ENCODE peak calls at places on chromosomes 1 and 21, in five cellular contexts. I, O, U, Y and C are unnamed samples.

GRCh38 chr21:34796518-34797201 is 127.9 kb downstream of the CLIC6 start:
- DNase-seq in Y (no peak), O (no peak), I (no peak), U (no peak), C (no peak)

GRCh38 chr21:31253684-31254083 is 90.4 kb downstream of the TIAM1 start:
- DNase-seq in Y (no peak), O (no peak), I (no peak), U (no peak), C (peak)

GRCh38 chr1:172745014-172745413 is 86.1 kb downstream of the FASLG start:
- DNase-seq in Y (peak), I (no peak), O (peak), U (no peak), C (no peak)

GRCh38 chr21:39004776-39005605 is 178.3 kb downstream of the PSMG1 start:
- DNase-seq in U (no peak), O (no peak), I (peak), Y (no peak), C (no peak)

GRCh38 chr1:210783925-210784324 is 350.0 kb downstream of the KCNH1 start:
- DNase-seq in Y (no peak), U (no peak), O (no peak), I (no peak), C (no peak)

GRCh38 chr1:207831517-207832327 is 79.2 kb downstream of the CD34 start:
- DNase-seq in O (no peak), U (no peak), Y (peak), I (no peak), C (no peak)

GRCh38 chr1:162301696-162302095 is 75.0 kb downstream of the SPATA46 start:
- DNase-seq in O (no peak), I (no peak), Y (no peak), U (no peak), C (no peak)

GRCh38 chr1:246428542-246429308 is 78.4 kb downstream of the SMYD3 start:
- DNase-seq in Y (no peak), O (no peak), I (no peak), U (no peak), C (no peak)

GRCh38 chr1:9730096-9730901 is 78.8 kb downstream of the PIK3CD start:
- DNase-seq in I (peak), U (no peak), Y (no peak), O (peak), C (no peak)

GRCh38 chr1:221166559-221167318 is 287.5 kb downstream of the HLX start:
- DNase-seq in I (no peak), U (no peak), O (peak), Y (no peak), C (no peak)

GRCh38 chr1:40392206-40392605 is 18.7 kb downstream of the SMAP2 start:
- DNase-seq in Y (no peak), U (no peak), O (no peak), I (no peak), C (no peak)

GRCh38 chr1:188668083-188668482 is 1809.6 kb downstream of the BRINP3 start:
- DNase-seq in Y (no peak), I (no peak), O (no peak), U (no peak), C (no peak)

GRCh38 chr1:167401260-167401873 is 117.0 kb downstream of the CD247 start:
- DNase-seq in O (no peak), I (no peak), U (peak), Y (peak), C (no peak)

GRCh38 chr1:91997607-91998195 is 32.1 kb upstream of the EPHX4 start:
- DNase-seq in Y (peak), O (no peak), U (no peak), I (no peak), C (no peak)

GRCh38 chr1:39105061-39105840 is 79.1 kb downstream of the NDUFS5 start:
- DNase-seq in Y (peak), I (peak), U (peak), O (peak), C (no peak)

GRCh38 chr1:20555758-20556120 is 3.4 kb downstream of the FAM43B start:
- DNase-seq in I (no peak), Y (no peak), O (no peak), U (no peak), C (no peak)

GRCh38 chr1:192311281-192311680 is 5.5 kb upstream of the RGS21 start:
- DNase-seq in U (no peak), Y (no peak), O (no peak), I (no peak), C (no peak)

GRCh38 chr1:26378088-26378878 is 5.7 kb upstream of the ZNF683 start:
- DNase-seq in Y (peak), I (no peak), U (peak), O (no peak), C (no peak)

GRCh38 chr21:46515109-46515508 is 56.4 kb downstream of the DIP2A start:
- DNase-seq in Y (no peak), I (peak), O (peak), U (no peak), C (peak)

GRCh38 chr1:228098323-228098931 is 4.7 kb downstream of the C1orf35 start:
- DNase-seq in U (no peak), I (no peak), O (no peak), Y (no peak), C (no peak)

GRCh38 chr1:183470147-183470960 is 1.9 kb upstream of the SMG7 start:
- DNase-seq in Y (peak), O (peak), U (peak), I (peak), C (peak)

GRCh38 chr1:148308832-148309458 is 156.9 kb upstream of the NBPF11 start:
- DNase-seq in U (no peak), I (no peak), Y (no peak), O (no peak), C (no peak)

GRCh38 chr1:27300341-27301051 is 21.5 kb upstream of the TMEM222 start:
- DNase-seq in O (peak), Y (peak), U (peak), I (peak), C (peak)

GRCh38 chr1:53895421-53895820 is 1.4 kb downstream of the DIO1 start:
- DNase-seq in Y (no peak), O (no peak), U (no peak), I (no peak), C (no peak)

GRCh38 chr1:208108646-208109330 is 135.4 kb downstream of the PLXNA2 start:
- DNase-seq in I (no peak), O (no peak), Y (no peak), U (no peak), C (no peak)

GRCh38 chr1:207925210-207925609 is 14.3 kb upstream of the CD34 start:
- DNase-seq in I (peak), O (peak), Y (no peak), U (no peak), C (no peak)

GRCh38 chr1:11639372-11639771 is 14.9 kb downstream of the FBXO2 start:
- DNase-seq in Y (no peak), O (no peak), U (no peak), I (no peak), C (no peak)

GRCh38 chr1:209249785-209250441 is 333.6 kb upstream of the CAMK1G start:
- DNase-seq in I (no peak), U (no peak), Y (no peak), O (no peak), C (no peak)

GRCh38 chr1:48873944-48874343 is 97.3 kb upstream of the BEND5 start:
- DNase-seq in Y (no peak), U (no peak), O (no peak), I (no peak), C (no peak)

GRCh38 chr1:169931795-169932195 is 38.1 kb upstream of the SCYL3 start:
- DNase-seq in I (no peak), O (no peak), Y (no peak), U (no peak), C (no peak)

GRCh38 chr1:55542901-55543504 is 327.8 kb upstream of the USP24 start:
- DNase-seq in U (no peak), Y (no peak), I (no peak), O (no peak), C (no peak)

GRCh38 chr1:110874303-110875215 is 1.6 kb downstream of the CD53 start:
- DNase-seq in I (no peak), Y (no peak), U (no peak), O (no peak), C (no peak)

GRCh38 chr1:12095822-12096263 is 32.7 kb downstream of the TNFRSF8 start:
- DNase-seq in O (no peak), I (no peak), U (no peak), Y (no peak), C (no peak)